ENCODE peak calls at places on chromosome 2, in seven cellular contexts. W, N, U, X, D, I and S are unnamed samples.

GRCh38 chr2:58698610-58699009 is 457.5 kb upstream of the FANCL start:
- DNase-seq in W (no peak), U (no peak), X (no peak), N (no peak), D (no peak), I (no peak), S (no peak)

GRCh38 chr2:96775160-96775559 is 14.5 kb downstream of the CNNM4 start:
- DNase-seq in X (no peak), U (no peak), D (no peak), N (no peak), W (no peak), I (no peak), S (no peak)

GRCh38 chr2:196836440-196836839 is 27.3 kb upstream of the C2orf66 start:
- DNase-seq in W (no peak), X (peak), N (no peak), U (no peak), I (no peak), D (no peak), S (peak)

GRCh38 chr2:18422416-18423165 is 137.9 kb downstream of the RDH14 start:
- DNase-seq in U (no peak), D (no peak), W (no peak), X (peak), N (no peak), I (no peak), S (peak)

GRCh38 chr2:189579585-189579984 is 1.0 kb downstream of the SLC40A1 start:
- DNase-seq in U (peak), W (no peak), I (no peak), D (no peak), N (no peak), X (peak), S (peak)

GRCh38 chr2:27689424-27689823 is 25.7 kb downstream of the SLC4A1AP start:
- DNase-seq in W (no peak), X (peak), I (no peak), D (no peak), U (no peak), N (no peak), S (peak)

GRCh38 chr2:176182671-176183070 is 5.8 kb upstream of the HOXD1 start:
- DNase-seq in U (no peak), X (no peak), N (no peak), W (no peak), I (no peak), D (no peak), S (no peak)

GRCh38 chr2:219687882-219688559 is 60.6 kb downstream of the SLC4A3 start:
- DNase-seq in D (no peak), I (no peak), W (no peak), U (no peak), N (peak), X (no peak), S (no peak)

GRCh38 chr2:8677646-8678592 is 3.9 kb upstream of the ID2 start:
- DNase-seq in I (peak), X (peak), N (peak), D (peak), U (peak), W (peak), S (peak)

GRCh38 chr2:115165529-115166109 is 723.2 kb downstream of the DPP10 start:
- DNase-seq in D (no peak), U (peak), X (peak), N (peak), W (peak), I (no peak), S (peak)

DNA sequence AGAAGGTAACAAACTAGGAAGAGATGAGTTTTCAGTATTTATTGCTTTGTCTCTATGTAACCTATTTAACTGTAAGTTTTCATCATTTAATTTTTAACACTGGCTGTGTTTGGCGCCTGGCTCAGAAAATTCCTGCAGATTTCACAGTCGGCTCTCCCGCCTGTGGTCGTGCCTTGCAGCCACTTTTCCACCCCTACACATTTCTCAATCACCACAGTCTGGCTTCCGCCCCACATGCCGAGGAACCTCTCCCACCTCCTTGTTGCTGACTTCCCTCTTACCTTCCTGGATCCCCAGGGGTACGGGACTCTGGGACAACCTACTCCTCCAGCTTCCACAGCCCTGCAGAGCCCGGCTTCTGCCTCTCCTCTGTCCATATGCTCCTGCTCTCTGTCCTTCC is 41.6 kb upstream of the MGAT4A start:
- DNase-seq in X (peak), U (no peak), D (no peak), N (no peak), I (no peak), W (no peak), S (no peak)
- H3K4me3 ChIP-seq in X (no peak), U (no peak), D (no peak), N (no peak), I (no peak), W (no peak), S (no peak)

GRCh38 chr2:216633616-216634316 is 546 bp downstream of the IGFBP2 start:
- DNase-seq in W (no peak), I (no peak), N (no peak), D (no peak), X (no peak), U (no peak), S (no peak)
- H3K4me3 ChIP-seq in W (peak), I (peak), N (no peak), D (peak), X (peak), U (peak), S (peak)

GRCh38 chr2:188181884-188182283 is 109.8 kb upstream of the GULP1 start:
- DNase-seq in N (no peak), I (no peak), D (no peak), X (no peak), W (no peak), U (no peak), S (no peak)

GRCh38 chr2:188181035-188181434 is 110.6 kb upstream of the GULP1 start:
- DNase-seq in D (no peak), X (no peak), W (peak), U (no peak), N (no peak), I (no peak), S (peak)

GRCh38 chr2:188176626-188177025 is 115.0 kb upstream of the GULP1 start:
- DNase-seq in X (no peak), D (no peak), U (no peak), W (no peak), N (no peak), I (no peak), S (no peak)

DNA sequence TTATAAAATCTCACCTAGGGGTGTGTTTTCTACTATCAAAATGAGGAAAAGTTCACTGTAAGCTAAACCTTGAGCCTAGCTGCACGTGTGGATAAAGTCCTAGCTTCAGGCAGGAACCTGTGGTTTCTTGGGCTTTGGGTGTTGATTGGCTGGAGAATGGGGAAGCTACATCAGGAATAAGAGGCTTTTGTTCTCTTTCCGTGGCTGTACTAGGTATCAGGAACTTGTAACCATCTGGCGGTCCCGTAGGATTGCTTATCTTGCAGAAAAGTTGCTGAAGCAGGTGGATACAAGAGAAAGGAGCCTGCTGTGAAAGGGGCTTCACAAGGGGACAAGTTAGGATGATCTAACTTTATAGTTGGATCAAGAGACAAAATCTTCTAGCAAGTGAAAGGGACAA is 110.2 kb upstream of the GULP1 start:
- DNase-seq in D (no peak), X (no peak), U (no peak), W (no peak), N (no peak), I (no peak), S (no peak)
- H3K4me3 ChIP-seq in D (no peak), X (no peak), U (no peak), W (no peak), N (no peak), I (no peak), S (no peak)

GRCh38 chr2:171824086-171824485 is 70.0 kb downstream of the SLC25A12 start:
- DNase-seq in D (no peak), U (no peak), N (no peak), W (no peak), I (no peak), X (peak), S (peak)
- H3K4me3 ChIP-seq in D (no peak), U (no peak), N (no peak), W (no peak), I (no peak), X (no peak), S (no peak)

GRCh38 chr2:45859682-45860081 is 208.2 kb downstream of the PRKCE start:
- DNase-seq in I (no peak), W (no peak), N (peak), X (no peak), U (no peak), D (no peak), S (no peak)

GRCh38 chr2:45867349-45867748 is 215.9 kb downstream of the PRKCE start:
- DNase-seq in N (no peak), D (no peak), I (no peak), W (no peak), X (no peak), U (no peak), S (no peak)

GRCh38 chr2:45857848-45858520 is 206.5 kb downstream of the PRKCE start:
- DNase-seq in W (no peak), D (no peak), N (no peak), X (no peak), U (peak), I (no peak), S (no peak)

GRCh38 chr2:45860136-45861106 is 208.9 kb downstream of the PRKCE start:
- DNase-seq in D (peak), X (peak), U (peak), I (peak), N (peak), W (peak), S (peak)

GRCh38 chr2:45862843-45863242 is 211.4 kb downstream of the PRKCE start:
- DNase-seq in W (no peak), D (no peak), I (no peak), N (no peak), X (no peak), U (peak), S (no peak)
- H3K4me3 ChIP-seq in W (no peak), D (no peak), I (no peak), N (no peak), X (no peak), U (no peak), S (no peak)

DNA sequence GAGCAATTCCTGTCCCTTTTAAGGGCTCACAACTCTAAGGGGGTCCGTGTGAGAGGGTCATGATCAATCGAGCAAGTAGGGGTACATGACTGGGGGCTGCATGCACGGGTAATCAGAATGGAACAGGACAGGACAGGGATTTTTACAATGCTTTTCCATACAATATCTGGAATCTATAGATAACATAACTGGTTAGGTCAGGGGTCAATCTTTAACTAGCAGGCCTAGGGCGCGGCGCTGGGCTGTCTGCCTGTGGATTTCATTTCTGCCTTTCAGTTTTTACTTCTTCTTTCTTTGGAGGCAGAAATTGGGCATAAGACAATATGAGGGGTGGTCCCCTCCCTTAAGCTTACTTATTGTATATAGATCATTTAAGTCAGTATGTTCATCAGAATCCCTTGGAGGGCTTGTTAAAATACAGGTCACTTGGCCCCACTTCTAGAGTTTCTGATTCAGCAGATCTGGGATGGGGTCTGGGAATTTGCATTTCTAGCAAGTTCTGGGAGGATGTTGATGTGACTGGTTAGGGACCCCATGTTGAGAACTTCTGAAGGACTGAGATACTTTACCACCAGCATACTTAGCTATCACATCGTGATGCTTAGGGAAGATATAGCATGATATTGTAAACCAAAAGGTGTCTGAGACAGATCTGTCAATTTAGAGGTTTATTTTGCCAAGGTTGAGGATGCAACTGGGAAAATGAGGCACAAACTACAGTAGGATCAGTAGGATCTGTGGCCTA is 2.8 kb upstream of the INPP4A start:
- DNase-seq in W (no peak), U (no peak), I (no peak), D (no peak), N (no peak), X (no peak), S (no peak)
- H3K4me3 ChIP-seq in W (no peak), U (no peak), I (no peak), D (no peak), N (no peak), X (no peak), S (no peak)

GRCh38 chr2:118806797-118807667 is 40.4 kb downstream of the EN1 start:
- DNase-seq in I (no peak), U (no peak), N (no peak), X (peak), W (no peak), D (no peak), S (no peak)

GRCh38 chr2:118805061-118805690 is 42.3 kb downstream of the EN1 start:
- DNase-seq in N (no peak), I (no peak), U (no peak), X (peak), D (no peak), W (no peak), S (no peak)

GRCh38 chr2:118808429-118808809 is 39.0 kb downstream of the EN1 start:
- DNase-seq in W (no peak), U (no peak), D (no peak), I (no peak), X (no peak), N (no peak), S (peak)

GRCh38 chr2:118810766-118811165 is 36.7 kb downstream of the EN1 start:
- DNase-seq in X (no peak), I (no peak), N (no peak), U (no peak), D (no peak), W (no peak), S (no peak)

GRCh38 chr2:118807668-118808428 is 39.6 kb downstream of the EN1 start:
- DNase-seq in U (no peak), D (no peak), X (no peak), W (no peak), N (no peak), I (no peak), S (peak)
- H3K4me3 ChIP-seq in U (no peak), D (peak), X (peak), W (no peak), N (no peak), I (no peak), S (no peak)

DNA sequence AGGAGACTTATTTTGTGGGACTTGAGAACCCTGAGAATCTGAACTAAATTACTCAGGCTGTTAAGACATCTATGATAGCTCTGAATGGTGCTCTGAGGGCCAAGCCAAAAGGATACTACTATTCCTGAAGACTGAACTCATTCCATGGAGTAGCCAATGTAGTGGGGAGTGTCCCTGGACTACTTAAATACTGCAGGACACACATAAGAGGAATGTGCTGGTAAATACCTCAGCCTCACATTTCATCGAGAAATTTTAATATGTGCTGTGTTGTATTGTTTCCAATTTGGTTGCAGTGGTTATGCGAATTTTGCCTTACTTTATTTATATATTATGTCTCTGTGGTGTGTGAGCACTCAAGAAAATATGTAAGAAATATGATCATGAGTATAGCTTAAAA is 264.4 kb upstream of the FIGN start:
- DNase-seq in N (no peak), I (no peak), U (no peak), W (peak), D (no peak), X (peak), S (no peak)
- H3K4me3 ChIP-seq in N (no peak), I (no peak), U (no peak), W (no peak), D (no peak), X (no peak), S (no peak)

DNA sequence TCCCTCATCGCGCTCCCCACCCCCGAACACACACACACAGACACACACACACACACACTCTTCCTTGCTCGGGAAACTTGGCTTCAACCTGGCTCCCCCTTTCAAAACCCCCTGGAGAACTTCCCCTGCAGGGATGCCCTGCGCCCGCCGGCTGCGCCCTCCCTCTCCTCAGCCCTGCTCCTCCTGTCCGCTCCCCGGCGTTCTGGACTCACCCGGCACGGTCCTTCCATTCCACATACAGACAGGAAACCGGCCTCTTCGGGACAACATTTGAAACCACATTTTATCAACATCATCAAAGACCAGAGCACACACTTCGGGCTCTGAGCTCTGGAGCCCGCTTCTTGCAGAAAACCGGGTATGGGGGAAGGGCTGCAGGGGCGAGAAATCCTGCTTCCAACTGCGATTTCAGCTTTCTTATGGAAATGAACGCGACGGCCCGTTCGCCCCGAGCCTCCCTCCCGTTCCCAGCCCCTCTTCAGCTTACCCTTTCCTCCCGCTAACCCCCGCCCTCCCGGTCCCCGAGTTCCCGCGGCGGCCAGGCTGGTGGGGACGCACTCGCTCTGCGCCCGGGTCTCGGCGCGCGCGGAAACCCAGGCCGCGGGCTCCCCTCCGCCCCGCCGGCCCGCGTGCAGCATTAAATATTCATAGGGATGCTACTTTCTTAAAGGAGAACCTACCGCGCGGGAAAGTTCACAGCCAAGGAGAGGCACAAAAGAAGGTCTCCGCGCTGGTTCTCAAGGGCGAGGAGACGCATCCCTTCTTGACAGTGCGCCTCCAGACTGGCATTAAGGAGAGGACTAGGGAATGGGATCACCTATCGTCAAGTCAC is 18.3 kb downstream of the POU3F3 start:
- DNase-seq in U (no peak), N (peak), X (no peak), W (peak), I (no peak), D (peak), S (no peak)
- H3K4me3 ChIP-seq in U (no peak), N (peak), X (no peak), W (peak), I (peak), D (peak), S (no peak)